ENCODE peak calls at places on chromosomes 4 and X, in four cellular contexts. K is cardiac muscle cell; V is CD8-positive, alpha-beta T cell; M is left lung. L is an unnamed sample.

GRCh38 chrX:133857648-133858269 is 127.6 kb downstream of the GPC3 start:
- DNase-seq in M (no peak), V (no peak), K (no peak), L (no peak)

GRCh38 chr4:99273704-99274103 is 17.1 kb downstream of the ADH1A start:
- DNase-seq in K (no peak), M (no peak), V (no peak), L (no peak)

GRCh38 chr4:174522183-174523002 is at the start of gene HPGD:
- DNase-seq in K (peak; percentile 76), M (peak; percentile 68), V (peak; percentile 43), L (no peak)

GRCh38 chr4:85883180-85883579 is 408.2 kb downstream of the ARHGAP24 start:
- DNase-seq in V (no peak), K (no peak), M (no peak), L (no peak)

GRCh38 chr4:41532880-41533279 is 5.1 kb upstream of the LIMCH1 start:
- DNase-seq in V (no peak), K (no peak), M (no peak), L (no peak)

GRCh38 chrX:113743069-113743468 is 840.8 kb upstream of the HTR2C start:
- DNase-seq in V (no peak), K (no peak), M (no peak), L (no peak)

GRCh38 chr4:152245706-152246105 is 290.2 kb downstream of the FBXW7 start:
- DNase-seq in K (no peak), M (no peak), V (no peak), L (no peak)

GRCh38 chr4:169791527-169792156 is 33.9 kb upstream of the HPF1 start:
- DNase-seq in M (no peak), K (peak; percentile 66), V (peak; percentile 3), L (peak; percentile 75)

GRCh38 chrX:104428231-104428630 is 137.8 kb upstream of the IL1RAPL2 start:
- DNase-seq in K (no peak), V (no peak), M (no peak), L (no peak)

GRCh38 chrX:104435249-104435648 is 130.8 kb upstream of the IL1RAPL2 start:
- DNase-seq in M (no peak), V (no peak), K (no peak), L (no peak)

GRCh38 chrX:104430720-104431119 is 135.3 kb upstream of the IL1RAPL2 start:
- DNase-seq in V (no peak), K (no peak), M (no peak), L (no peak)

GRCh38 chrX:104427693-104428092 is 138.3 kb upstream of the IL1RAPL2 start:
- DNase-seq in M (no peak), K (no peak), V (no peak), L (no peak)

DNA sequence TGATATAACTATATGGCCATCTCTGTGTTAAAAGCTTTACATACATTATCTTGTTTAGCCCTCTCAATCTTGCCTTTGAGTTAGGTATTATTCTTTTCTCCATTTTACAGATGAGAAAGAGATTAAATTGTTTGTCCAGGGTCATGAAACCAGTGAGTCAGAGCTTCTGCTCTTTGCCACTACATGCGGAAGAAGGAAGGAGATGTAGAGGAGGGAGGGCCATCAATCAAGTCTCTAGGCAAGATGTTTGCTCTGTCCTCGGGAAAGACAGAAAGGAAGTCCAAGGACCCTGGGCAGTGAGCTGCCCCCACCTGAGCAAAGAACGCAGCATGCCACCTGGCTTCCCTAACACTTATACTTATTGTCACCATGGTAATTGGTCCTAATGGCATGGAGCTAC is 133.7 kb upstream of the IL1RAPL2 start:
- DNase-seq in K (no peak), M (no peak), V (no peak), L (no peak)
- H3K36me3 ChIP-seq in K (no peaks in the 10 kb centered on the region), M (no peaks in the 10 kb centered on the region), V (no peaks in the 10 kb centered on the region), L (no peaks in the 10 kb centered on the region)

DNA sequence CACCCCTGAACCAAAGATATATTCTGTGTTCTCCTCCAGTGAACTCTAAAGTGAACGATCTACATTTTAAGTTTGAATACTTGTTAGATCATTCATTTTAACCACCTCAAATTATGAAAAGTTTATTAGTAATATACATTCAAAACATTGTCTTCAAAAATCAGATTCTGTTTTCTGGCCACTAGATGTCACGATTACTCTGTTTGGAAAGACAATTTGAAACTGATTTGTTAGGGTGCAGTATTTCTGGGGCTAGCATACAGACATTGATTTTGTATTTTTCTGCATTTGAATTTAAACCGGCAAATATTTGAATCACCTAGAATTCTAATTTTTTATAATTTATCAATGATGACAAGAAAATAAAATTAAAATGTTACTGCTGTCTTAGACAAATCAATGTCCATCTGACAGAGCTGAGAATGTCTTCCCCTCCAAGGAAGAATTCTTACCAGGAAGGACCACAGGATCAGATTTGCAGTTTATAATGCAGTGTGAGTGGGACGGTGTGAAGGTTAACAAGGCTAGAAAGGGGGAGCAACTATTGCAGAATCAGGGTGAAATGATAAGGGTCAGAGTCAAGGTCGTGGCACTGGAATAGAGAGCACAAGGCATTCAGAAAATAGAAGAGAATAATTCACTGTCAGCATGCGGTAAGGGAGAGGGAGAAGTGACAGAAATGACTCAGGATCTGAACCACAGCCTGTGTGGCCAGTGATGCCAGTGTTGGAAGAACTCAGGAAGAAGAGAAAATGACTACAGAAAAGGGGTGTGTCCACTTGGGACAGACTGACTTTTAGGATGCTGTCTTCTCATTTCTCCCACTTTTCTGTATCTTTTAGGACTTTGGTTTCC is 91.6 kb downstream of the ANXA10 start:
- DNase-seq in K (peak; percentile 42), M (no peak), V (no peak), L (no peak)
- TF ChIP-seq CTCF in K (peak; percentile 53), M (no peak), V (peak; percentile 49), L (peak; percentile 46)

DNA sequence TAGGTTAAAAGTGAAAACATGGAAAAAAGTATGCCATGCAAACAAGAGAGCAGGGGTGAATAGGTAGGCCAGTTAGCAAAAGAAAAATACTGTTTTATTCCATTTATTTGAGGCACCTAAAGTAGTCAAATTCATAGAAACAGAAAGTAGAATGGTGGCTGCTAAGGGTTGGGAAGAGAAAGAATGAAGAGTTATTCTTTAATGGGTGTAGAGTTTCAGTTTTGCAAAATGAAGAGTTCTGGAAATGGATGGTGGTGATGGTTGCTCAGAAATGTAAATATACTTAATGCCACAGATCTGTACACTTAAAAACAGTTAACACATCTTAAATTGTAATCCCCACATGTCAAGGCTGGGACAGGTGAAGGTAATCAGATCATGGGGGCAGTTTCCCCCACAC is 29.7 kb downstream of the PARM1 start:
- DNase-seq in V (no peak), K (no peak), M (no peak), L (no peak)
- H3K27ac ChIP-seq in V (no peak overlapping the region), K (peak overlapping the region; percentile 4), M (no peak overlapping the region), L (no peak overlapping the region)

GRCh38 chr4:147723316-147723715 is 8.6 kb upstream of the ARHGAP10 start:
- DNase-seq in M (no peak), V (no peak), K (no peak), L (no peak)
- H3K36me3 ChIP-seq in M (no peaks in the 10 kb centered on the region), V (no peaks in the 10 kb centered on the region), K (no peaks in the 10 kb centered on the region), L (no peaks in the 10 kb centered on the region)

DNA sequence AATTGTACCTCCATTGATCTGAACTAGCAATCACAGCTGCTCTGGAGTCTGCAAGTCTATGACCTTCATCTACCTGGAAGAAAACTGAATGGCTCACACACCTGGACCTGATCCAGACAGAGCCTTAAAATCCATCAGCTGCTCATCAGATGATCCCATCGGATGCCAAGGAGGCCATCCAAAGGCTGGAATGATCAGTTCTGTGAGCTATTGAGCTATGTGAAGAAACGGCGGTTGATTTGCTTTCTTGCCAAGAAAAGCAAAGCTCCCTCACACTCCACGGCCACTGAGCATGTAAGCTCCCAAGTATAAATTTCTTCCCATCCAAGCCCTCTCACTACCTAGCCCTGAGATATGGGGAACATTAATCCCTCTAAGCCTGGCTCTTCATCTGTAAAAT is 63.1 kb downstream of the RELL1 start:
- DNase-seq in K (no peak), V (no peak), M (no peak), L (peak; percentile 40)
- TF ChIP-seq CTCF in K (no peak), V (no peak), M (no peak), L (no peak)

GRCh38 chr4:139975830-139976272 is 178.1 kb downstream of the MAML3 start:
- DNase-seq in V (no peak), K (no peak), M (no peak), L (no peak)
- H3K27ac ChIP-seq in V (no peak overlapping the region), K (no peak overlapping the region), M (peak overlapping the region; percentile 50), L (no peak overlapping the region)

GRCh38 chr4:82839624-82840023 is 41.0 kb upstream of the SCD5 start:
- DNase-seq in V (no peak), M (no peak), K (no peak), L (no peak)
- H3K36me3 ChIP-seq in V (peaks cover 33% of the 10 kb centered on the region), M (peaks cover 6% of the 10 kb centered on the region), K (peaks cover 73% of the 10 kb centered on the region), L (peaks cover 78% of the 10 kb centered on the region)